ENCODE peak calls at places on chromosomes 16 and 17, in seven cellular contexts. H is EH, Q is heart left ventricle, J is T-helper 1 cell, V is EL, N is NCI-H69, I is GM12865. E is an unnamed sample.

GRCh38 chr16:49278944-49279725 is 2.5 kb downstream of the CBLN1 start:
- DNase-seq in H (no peak), I (no peak), Q (no peak), V (no peak), N (no peak), J (no peak), E (no peak)

GRCh38 chr17:74182041-74182783 is 21.3 kb upstream of the RPL38 start:
- DNase-seq in I (no peak), V (no peak), Q (no peak), N (peak), J (no peak), H (no peak), E (no peak)

GRCh38 chr17:64449545-64449944 is 630 bp downstream of the MILR1 start:
- DNase-seq in N (no peak), H (no peak), V (no peak), J (no peak), Q (no peak), I (no peak), E (no peak)

GRCh38 chr17:32569171-32570080 is 82.6 kb downstream of the CDK5R1 start:
- DNase-seq in N (peak), I (peak), J (no peak), H (peak), V (peak), Q (no peak), E (no peak)

GRCh38 chr17:15662726-15663125 is 21.4 kb downstream of the TRIM16 start:
- DNase-seq in H (no peak), N (no peak), V (no peak), I (no peak), Q (no peak), J (no peak), E (no peak)

GRCh38 chr16:19242186-19242585 is 43.3 kb upstream of the CLEC19A start:
- DNase-seq in V (no peak), I (no peak), H (no peak), J (no peak), N (no peak), Q (no peak), E (no peak)

GRCh38 chr16:68737730-68738590 is 868 bp downstream of the CDH1 start:
- DNase-seq in N (peak), J (no peak), Q (no peak), I (no peak), H (no peak), V (no peak), E (no peak)

GRCh38 chr17:50257574-50258224 is 16.6 kb upstream of the TMEM92 start:
- DNase-seq in I (no peak), V (no peak), Q (no peak), N (no peak), H (no peak), J (no peak), E (peak)

GRCh38 chr17:8223356-8224063 is 13.1 kb upstream of the AURKB start:
- DNase-seq in J (peak), V (peak), I (peak), H (peak), N (peak), Q (peak), E (no peak)

GRCh38 chr16:81558077-81558443 is 113.5 kb downstream of the CMIP start:
- DNase-seq in H (no peak), N (no peak), V (no peak), I (no peak), J (no peak), Q (no peak), E (no peak)

GRCh38 chr16:67009158-67009557 is 19.8 kb upstream of the CBFB start:
- DNase-seq in N (no peak), I (no peak), H (no peak), Q (no peak), V (no peak), J (no peak), E (no peak)

GRCh38 chr16:21638573-21638975 is 13.8 kb downstream of the IGSF6 start:
- DNase-seq in J (peak), V (peak), H (peak), I (no peak), N (no peak), Q (no peak), E (no peak)

GRCh38 chr17:38460716-38461650 is 32.7 kb downstream of the ARHGAP23 start:
- DNase-seq in I (no peak), Q (no peak), J (no peak), V (no peak), N (no peak), H (no peak), E (no peak)

GRCh38 chr17:67944035-67944434 is 52.2 kb downstream of the C17orf58 start:
- DNase-seq in Q (no peak), J (no peak), I (no peak), H (no peak), N (no peak), V (no peak), E (no peak)

E was measured in GM12892.